ENCODE peak calls at places on chromosomes 2 and 18, in six cellular contexts. One of them, this sample, is unnamed.

GRCh38 chr2:101622633-101623521 is 74.6 kb upstream of the MAP4K4 start:
- DNase-seq in tibial artery: no peak
- DNase-seq in RWPE1: no peak
- DNase-seq in breast epithelium: no peak
- DNase-seq in AG10803: no peak
- DNase-seq in Calu3: no peak
- DNase-seq in this sample: no peak

GRCh38 chr2:217555075-217555876 is 447.5 kb downstream of the TNS1 start:
- DNase-seq in Calu3: no peak
- DNase-seq in RWPE1: no peak
- DNase-seq in AG10803: peak
- DNase-seq in tibial artery: no peak
- DNase-seq in breast epithelium: no peak
- DNase-seq in this sample: no peak

GRCh38 chr18:77139619-77140018 is 7.0 kb upstream of the MBP start:
- DNase-seq in tibial artery: no peak
- DNase-seq in AG10803: no peak
- DNase-seq in breast epithelium: no peak
- DNase-seq in Calu3: no peak
- DNase-seq in RWPE1: no peak
- DNase-seq in this sample: no peak

GRCh38 chr2:216315817-216316603 is 56.3 kb downstream of the MARCHF4 start:
- DNase-seq in tibial artery: no peak
- DNase-seq in Calu3: peak
- DNase-seq in breast epithelium: no peak
- DNase-seq in RWPE1: peak
- DNase-seq in AG10803: peak
- DNase-seq in this sample: peak

GRCh38 chr2:23594079-23594494 is 209.1 kb downstream of the KLHL29 start:
- DNase-seq in tibial artery: peak
- DNase-seq in breast epithelium: peak
- DNase-seq in Calu3: no peak
- DNase-seq in RWPE1: no peak
- DNase-seq in AG10803: no peak
- DNase-seq in this sample: no peak

GRCh38 chr2:197847666-197848401 is 43.4 kb downstream of the PLCL1 start:
- DNase-seq in breast epithelium: no peak
- DNase-seq in Calu3: no peak
- DNase-seq in AG10803: no peak
- DNase-seq in tibial artery: no peak
- DNase-seq in RWPE1: no peak
- DNase-seq in this sample: no peak

GRCh38 chr2:8320305-8320704 is 361.6 kb upstream of the ID2 start:
- DNase-seq in breast epithelium: no peak
- DNase-seq in RWPE1: no peak
- DNase-seq in Calu3: no peak
- DNase-seq in tibial artery: no peak
- DNase-seq in AG10803: no peak
- DNase-seq in this sample: no peak

GRCh38 chr2:233228414-233228813 is 23.1 kb upstream of the ATG16L1 start:
- DNase-seq in Calu3: no peak
- DNase-seq in tibial artery: no peak
- DNase-seq in AG10803: peak
- DNase-seq in breast epithelium: no peak
- DNase-seq in RWPE1: no peak
- DNase-seq in this sample: no peak

GRCh38 chr2:15218423-15219086 is 342.6 kb downstream of the NBAS start:
- DNase-seq in breast epithelium: no peak
- DNase-seq in RWPE1: no peak
- DNase-seq in Calu3: no peak
- DNase-seq in tibial artery: no peak
- DNase-seq in AG10803: no peak
- DNase-seq in this sample: no peak

GRCh38 chr2:27824401-27824800 is 52.9 kb downstream of the MRPL33 start:
- DNase-seq in Calu3: no peak
- DNase-seq in AG10803: peak
- DNase-seq in breast epithelium: no peak
- DNase-seq in RWPE1: no peak
- DNase-seq in tibial artery: no peak
- DNase-seq in this sample: no peak

GRCh38 chr2:27822049-27822448 is 50.5 kb downstream of the MRPL33 start:
- DNase-seq in tibial artery: no peak
- DNase-seq in breast epithelium: no peak
- DNase-seq in Calu3: no peak
- DNase-seq in AG10803: no peak
- DNase-seq in RWPE1: no peak
- DNase-seq in this sample: peak

GRCh38 chr2:27823135-27823534 is 51.6 kb downstream of the MRPL33 start:
- DNase-seq in Calu3: no peak
- DNase-seq in RWPE1: no peak
- DNase-seq in AG10803: peak
- DNase-seq in tibial artery: no peak
- DNase-seq in breast epithelium: no peak
- DNase-seq in this sample: no peak

GRCh38 chr2:27828305-27828704 is 56.8 kb downstream of the MRPL33 start:
- DNase-seq in AG10803: no peak
- DNase-seq in breast epithelium: no peak
- DNase-seq in Calu3: no peak
- DNase-seq in tibial artery: no peak
- DNase-seq in RWPE1: no peak
- DNase-seq in this sample: no peak

GRCh38 chr2:27823564-27823963 is 52.0 kb downstream of the MRPL33 start:
- DNase-seq in AG10803: no peak
- DNase-seq in breast epithelium: no peak
- DNase-seq in tibial artery: no peak
- DNase-seq in Calu3: no peak
- DNase-seq in RWPE1: no peak
- DNase-seq in this sample: no peak
- TF ChIP-seq CTCF in AG10803: peak
- TF ChIP-seq CTCF in breast epithelium: no peak
- TF ChIP-seq CTCF in tibial artery: peak
- TF ChIP-seq CTCF in Calu3: no peak
- TF ChIP-seq CTCF in RWPE1: no peak
- TF ChIP-seq CTCF in this sample: no peak

DNA sequence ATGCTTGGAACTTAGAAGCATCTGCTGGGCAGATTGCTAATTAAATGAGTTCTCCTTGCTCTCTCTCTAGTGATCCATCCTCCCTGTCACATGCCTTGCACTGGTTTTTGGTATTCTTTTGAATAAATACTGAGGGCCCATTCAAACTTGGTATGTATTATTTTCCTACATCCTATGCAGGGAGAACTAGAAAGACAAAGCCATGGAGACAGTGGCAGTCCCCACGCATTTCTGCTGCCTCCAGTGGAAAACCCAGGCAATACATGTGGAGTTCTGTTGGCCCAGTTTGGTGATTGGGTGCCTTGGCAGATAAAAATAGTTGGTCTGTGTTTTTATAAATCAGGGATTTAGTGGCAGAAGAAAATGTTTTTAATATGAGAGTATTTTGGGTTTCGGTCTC is 68.7 kb downstream of the DIS3L2 start:
- DNase-seq in breast epithelium: no peak
- DNase-seq in tibial artery: no peak
- DNase-seq in AG10803: no peak
- DNase-seq in Calu3: no peak
- DNase-seq in RWPE1: no peak
- DNase-seq in this sample: no peak
- TF ChIP-seq CTCF in breast epithelium: no peak
- TF ChIP-seq CTCF in tibial artery: no peak
- TF ChIP-seq CTCF in AG10803: peak
- TF ChIP-seq CTCF in Calu3: peak
- TF ChIP-seq CTCF in RWPE1: peak
- TF ChIP-seq CTCF in this sample: no peak

GRCh38 chr2:168328421-168328820 is 81.0 kb upstream of the STK39 start:
- DNase-seq in tibial artery: no peak
- DNase-seq in RWPE1: no peak
- DNase-seq in Calu3: no peak
- DNase-seq in breast epithelium: no peak
- DNase-seq in AG10803: no peak
- DNase-seq in this sample: no peak
- TF ChIP-seq CTCF in tibial artery: no peak
- TF ChIP-seq CTCF in RWPE1: no peak
- TF ChIP-seq CTCF in Calu3: no peak
- TF ChIP-seq CTCF in breast epithelium: no peak
- TF ChIP-seq CTCF in AG10803: no peak
- TF ChIP-seq CTCF in this sample: no peak

DNA sequence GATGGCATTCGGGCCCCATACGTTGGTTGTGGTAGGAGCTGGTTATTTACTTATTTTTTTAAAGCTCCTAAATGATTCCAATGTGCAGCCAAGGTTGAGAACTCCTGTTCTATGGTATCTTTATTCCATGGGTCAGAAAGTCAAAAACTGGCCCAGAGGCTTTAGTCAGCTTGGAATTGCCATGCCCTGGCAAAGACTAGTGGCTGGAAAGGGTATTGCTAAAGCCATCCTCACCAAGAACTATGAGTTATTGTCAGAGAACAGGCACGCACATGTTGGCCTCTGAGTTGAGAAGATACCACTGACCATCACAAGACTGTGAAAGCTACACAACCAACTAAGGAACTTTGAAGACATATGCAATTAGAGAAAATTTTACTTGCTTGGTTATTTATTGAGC is 47.9 kb upstream of the ACMSD start:
- DNase-seq in AG10803: no peak
- DNase-seq in tibial artery: no peak
- DNase-seq in breast epithelium: no peak
- DNase-seq in RWPE1: no peak
- DNase-seq in Calu3: no peak
- DNase-seq in this sample: no peak
- TF ChIP-seq CTCF in AG10803: no peak
- TF ChIP-seq CTCF in tibial artery: no peak
- TF ChIP-seq CTCF in breast epithelium: no peak
- TF ChIP-seq CTCF in RWPE1: no peak
- TF ChIP-seq CTCF in Calu3: no peak
- TF ChIP-seq CTCF in this sample: no peak

GRCh38 chr2:199468561-199469513 is 11.1 kb upstream of the SATB2 start:
- DNase-seq in tibial artery: no peak
- DNase-seq in Calu3: no peak
- DNase-seq in RWPE1: no peak
- DNase-seq in breast epithelium: no peak
- DNase-seq in AG10803: no peak
- DNase-seq in this sample: peak
- TF ChIP-seq CTCF in tibial artery: no peak
- TF ChIP-seq CTCF in Calu3: no peak
- TF ChIP-seq CTCF in RWPE1: no peak
- TF ChIP-seq CTCF in breast epithelium: no peak
- TF ChIP-seq CTCF in AG10803: no peak
- TF ChIP-seq CTCF in this sample: peak

DNA sequence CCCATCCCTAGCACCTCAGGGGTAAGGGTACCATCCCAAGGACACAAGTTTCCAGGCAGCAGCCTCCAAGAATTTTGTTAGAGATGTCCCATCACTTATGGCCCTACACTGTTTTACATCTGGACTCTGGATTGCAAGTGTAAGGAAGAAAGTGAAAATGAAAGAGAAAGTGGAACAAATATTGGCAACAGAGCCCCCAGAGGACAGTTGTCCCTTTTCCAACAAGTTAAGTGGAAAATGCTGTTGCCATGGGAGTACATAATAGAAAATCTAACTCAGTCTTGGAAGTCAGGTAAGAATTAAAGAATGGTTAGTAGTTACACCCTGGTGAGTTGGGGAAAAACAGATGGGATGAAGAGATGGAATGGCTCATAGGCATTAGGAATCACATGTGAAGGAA is 50.6 kb downstream of the TTC21B start:
- DNase-seq in Calu3: no peak
- DNase-seq in tibial artery: no peak
- DNase-seq in breast epithelium: no peak
- DNase-seq in RWPE1: peak
- DNase-seq in AG10803: peak
- DNase-seq in this sample: no peak
- TF ChIP-seq CTCF in Calu3: no peak
- TF ChIP-seq CTCF in tibial artery: no peak
- TF ChIP-seq CTCF in breast epithelium: no peak
- TF ChIP-seq CTCF in RWPE1: no peak
- TF ChIP-seq CTCF in AG10803: peak
- TF ChIP-seq CTCF in this sample: no peak

GRCh38 chr2:41319437-41319836 is 728.4 kb upstream of the PKDCC start:
- DNase-seq in RWPE1: no peak
- DNase-seq in Calu3: no peak
- DNase-seq in breast epithelium: no peak
- DNase-seq in AG10803: no peak
- DNase-seq in tibial artery: no peak
- DNase-seq in this sample: no peak
- TF ChIP-seq CTCF in RWPE1: no peak
- TF ChIP-seq CTCF in Calu3: no peak
- TF ChIP-seq CTCF in breast epithelium: no peak
- TF ChIP-seq CTCF in AG10803: no peak
- TF ChIP-seq CTCF in tibial artery: no peak
- TF ChIP-seq CTCF in this sample: no peak

GRCh38 chr18:10035306-10035991 is 121.6 kb downstream of the VAPA start:
- DNase-seq in Calu3: peak
- DNase-seq in AG10803: peak
- DNase-seq in RWPE1: peak
- DNase-seq in tibial artery: no peak
- DNase-seq in breast epithelium: no peak
- DNase-seq in this sample: peak

GRCh38 chr18:10037181-10037580 is 123.4 kb downstream of the VAPA start:
- DNase-seq in AG10803: no peak
- DNase-seq in Calu3: no peak
- DNase-seq in RWPE1: no peak
- DNase-seq in tibial artery: no peak
- DNase-seq in breast epithelium: no peak
- DNase-seq in this sample: no peak

GRCh38 chr18:10040287-10041011 is 126.6 kb downstream of the VAPA start:
- DNase-seq in tibial artery: no peak
- DNase-seq in AG10803: no peak
- DNase-seq in Calu3: no peak
- DNase-seq in breast epithelium: no peak
- DNase-seq in RWPE1: no peak
- DNase-seq in this sample: peak

GRCh38 chr18:10036479-10036878 is 122.7 kb downstream of the VAPA start:
- DNase-seq in RWPE1: no peak
- DNase-seq in Calu3: no peak
- DNase-seq in tibial artery: no peak
- DNase-seq in breast epithelium: no peak
- DNase-seq in AG10803: peak
- DNase-seq in this sample: no peak

GRCh38 chr18:10038268-10038667 is 124.5 kb downstream of the VAPA start:
- DNase-seq in Calu3: no peak
- DNase-seq in AG10803: no peak
- DNase-seq in breast epithelium: no peak
- DNase-seq in RWPE1: no peak
- DNase-seq in tibial artery: no peak
- DNase-seq in this sample: no peak
- TF ChIP-seq CTCF in Calu3: no peak
- TF ChIP-seq CTCF in AG10803: no peak
- TF ChIP-seq CTCF in breast epithelium: no peak
- TF ChIP-seq CTCF in RWPE1: no peak
- TF ChIP-seq CTCF in tibial artery: no peak
- TF ChIP-seq CTCF in this sample: no peak

This sample was measured in hepatocyte.